ENCODE peak calls at places on chromosomes 5 and 9, in seven cellular contexts. C is spleen, W is GM23338, R is SK-N-SH, U is endothelial cell of umbilical vein, Z is sigmoid colon, J is transverse colon. N is an unnamed sample.
A peak's percentile ranks its signal among the peaks of the same experiment; 100 is the strongest.

GRCh38 chr5:99032234-99033013 is 103.6 kb upstream of the CHD1 start:
- DNase-seq in Z (no peak), W (peak; percentile 80), R (peak; percentile 46), C (no peak), U (peak; percentile 86), J (peak; percentile 72), N (peak; percentile 36)

GRCh38 chr5:32710335-32710858 is 724 bp upstream of the NPR3 start:
- DNase-seq in J (peak; percentile 9), C (no peak), R (peak; percentile 41), U (peak; percentile 24), Z (peak; percentile 72), W (peak; percentile 48), N (no peak)

GRCh38 chr5:95954716-95955115 is 6.9 kb downstream of the ELL2 start:
- DNase-seq in J (no peak), U (no peak), R (no peak), C (no peak), W (no peak), Z (no peak), N (no peak)

GRCh38 chr5:177510567-177511053 is 984 bp upstream of the DOK3 start:
- DNase-seq in J (peak; percentile 51), C (peak; percentile 92), Z (no peak), W (no peak), R (no peak), U (no peak), N (peak; percentile 90)

GRCh38 chr5:52727001-52727400 is 60.7 kb upstream of the ITGA1 start:
- DNase-seq in Z (no peak), R (no peak), W (no peak), C (no peak), U (peak; percentile 24), J (no peak), N (no peak)

GRCh38 chr5:43386960-43387362 is 25.2 kb downstream of the CCL28 start:
- DNase-seq in U (no peak), J (no peak), R (no peak), C (no peak), Z (no peak), W (no peak), N (no peak)

GRCh38 chr9:26437056-26437711 is 455.4 kb downstream of the CAAP1 start:
- DNase-seq in J (no peak), U (no peak), C (no peak), Z (no peak), W (peak; percentile 61), R (no peak), N (no peak)

GRCh38 chr9:69768716-69769115 is 8.9 kb upstream of the PTAR1 start:
- DNase-seq in Z (no peak), J (no peak), C (no peak), R (no peak), U (no peak), W (no peak), N (no peak)

GRCh38 chr9:132356276-132356924 is 1.6 kb upstream of the SETX start:
- DNase-seq in W (peak; percentile 48), U (no peak), J (no peak), C (no peak), R (no peak), Z (no peak), N (no peak)

GRCh38 chr9:132354645-132355355 is at the start of gene SETX:
- DNase-seq in Z (peak; percentile 98), J (peak; percentile 98), C (peak; percentile 99), W (peak; percentile 98), R (peak; percentile 99), U (peak; percentile 97), N (peak; percentile 88)

GRCh38 chr9:132357764-132358163 is 3.0 kb upstream of the SETX start:
- DNase-seq in C (no peak), W (no peak), Z (no peak), U (no peak), R (no peak), J (no peak), N (no peak)
- H3K4me3 ChIP-seq in C (no peak overlapping the region), W (no peak overlapping the region), Z (no peak overlapping the region), U (no peak overlapping the region), R (no peak overlapping the region), J (no peak overlapping the region), N (no peak overlapping the region)

DNA sequence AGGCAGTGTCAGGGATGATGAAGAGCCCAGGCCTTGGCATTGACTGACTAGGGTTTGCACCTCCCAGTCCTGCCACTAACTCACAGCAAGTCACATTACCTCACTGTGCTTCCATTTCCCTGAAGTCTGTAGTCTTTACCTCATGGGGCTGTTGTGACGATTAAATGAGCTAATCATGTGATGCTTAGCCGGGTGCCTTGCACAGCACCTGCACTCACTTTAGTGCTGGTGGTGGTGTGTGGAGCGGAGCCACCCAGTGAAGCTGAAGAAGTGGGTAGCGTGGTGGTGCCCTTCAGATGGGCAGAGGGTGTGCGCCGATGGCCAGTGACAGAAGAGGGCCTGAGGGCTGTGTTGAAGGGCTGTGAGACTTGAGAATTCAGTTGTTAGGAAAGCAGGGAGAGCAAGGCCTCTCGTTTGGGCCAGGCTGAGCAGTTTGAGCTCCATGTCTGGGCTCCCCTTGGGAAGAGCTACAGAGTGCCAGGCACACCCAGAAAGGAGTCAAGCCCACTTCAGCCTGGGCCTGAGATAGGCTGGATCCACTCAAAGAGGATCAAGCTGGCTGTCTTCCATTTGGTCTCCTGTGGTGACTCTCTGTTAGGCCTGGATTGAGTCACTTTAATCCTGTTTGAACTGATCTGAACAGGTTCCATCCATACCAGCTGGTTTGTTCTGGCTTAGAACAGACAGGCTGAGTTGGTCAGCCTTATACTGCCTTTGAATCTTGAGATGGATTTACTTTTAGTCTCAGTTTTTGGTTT is 42.5 kb downstream of the RALGPS1 start:
- DNase-seq in W (peak; percentile 30), R (no peak), Z (no peak), U (no peak), C (no peak), J (no peak), N (no peak)
- TF ChIP-seq POLR2AphosphoS5 in W (no peak), R (no peak), Z (peak; percentile 41), U (no peak), C (no peak), J (peak; percentile 8), N (no peak)

GRCh38 chr5:179550511-179551342 is at the start of gene RUFY1:
- DNase-seq in R (peak; percentile 96), W (peak; percentile 76), U (peak; percentile 85), J (peak; percentile 87), C (peak; percentile 97), Z (peak; percentile 89), N (peak; percentile 80)

GRCh38 chr5:179553006-179553405 is 2.7 kb downstream of the RUFY1 start:
- DNase-seq in J (no peak), C (peak; percentile 63), Z (no peak), W (no peak), U (no peak), R (no peak), N (no peak)

GRCh38 chr5:179553875-179554274 is 3.5 kb downstream of the RUFY1 start:
- DNase-seq in R (no peak), C (peak; percentile 71), Z (no peak), W (no peak), J (no peak), U (peak; percentile 46), N (no peak)

GRCh38 chr5:179554981-179555380 is 4.6 kb downstream of the RUFY1 start:
- DNase-seq in R (no peak), U (no peak), W (no peak), C (peak; percentile 8), Z (no peak), J (no peak), N (no peak)

DNA sequence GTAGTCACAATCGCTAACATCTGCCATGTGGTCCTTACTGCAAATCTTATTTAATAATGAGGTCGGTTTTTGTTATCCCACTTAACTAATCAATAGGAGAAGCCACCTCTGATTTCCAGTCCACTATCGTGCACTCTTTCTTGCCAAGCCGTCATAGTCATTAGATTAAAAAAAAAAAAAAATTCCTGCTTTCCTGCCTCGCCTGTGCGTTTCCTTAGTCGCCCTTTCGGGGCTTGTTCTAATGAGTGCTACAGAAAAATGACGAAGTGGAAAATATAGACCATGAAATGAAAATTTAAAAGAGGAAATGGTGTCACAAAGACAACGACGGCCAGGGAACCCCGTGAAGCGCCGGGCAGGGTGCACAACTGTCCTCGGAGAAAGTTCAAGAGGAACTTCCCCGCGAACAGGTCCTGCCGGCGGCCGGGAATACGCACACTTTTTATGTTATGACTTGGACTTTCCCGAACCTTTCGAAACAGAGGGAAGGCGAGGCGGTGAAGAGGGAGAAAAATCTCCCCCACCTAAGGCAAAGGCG is 312 bp upstream of the RUFY1 start:
- DNase-seq in C (peak; percentile 93), R (peak; percentile 59), J (no peak), Z (no peak), U (peak; percentile 83), W (no peak), N (peak; percentile 28)
- H3K4me3 ChIP-seq in C (peak overlapping the region; percentile 79), R (peak overlapping the region; percentile 71), J (peak overlapping the region; percentile 82), Z (peak overlapping the region; percentile 90), U (peak overlapping the region; percentile 78), W (peak overlapping the region; percentile 99), N (peak overlapping the region; percentile 65)

DNA sequence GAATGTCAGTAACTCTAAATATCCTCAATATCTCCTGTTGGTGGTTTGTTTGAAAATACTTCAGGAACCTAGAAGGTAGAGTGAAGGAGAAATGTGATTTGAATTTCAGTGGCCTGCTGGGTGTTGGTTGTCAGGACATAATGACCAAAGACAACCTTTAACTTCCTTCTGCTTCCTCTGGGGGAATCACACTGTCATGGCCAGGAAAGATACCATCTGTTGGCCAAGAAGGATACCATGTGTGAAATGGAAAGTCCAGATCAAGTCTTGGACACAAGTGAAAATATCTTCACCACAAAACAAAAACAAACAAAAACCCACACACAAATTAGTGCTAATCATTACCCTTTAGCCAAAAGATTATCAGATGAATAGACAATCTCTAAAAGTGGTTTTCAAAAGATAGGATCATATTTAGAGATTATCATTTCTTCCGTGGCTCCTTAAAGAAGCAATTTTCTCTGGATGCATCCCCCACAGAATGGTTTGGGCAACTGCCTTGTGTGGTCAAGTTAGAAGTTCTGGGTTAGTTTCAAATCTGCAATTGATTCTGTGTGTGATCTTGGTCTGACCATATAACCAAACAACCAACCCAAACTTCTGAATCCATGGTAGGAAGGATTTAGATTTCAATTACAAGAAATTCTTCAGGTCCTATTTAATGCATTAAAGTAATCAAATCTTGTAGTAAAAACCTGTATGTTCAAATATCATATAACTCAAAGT is 1.6 kb downstream of the C1QTNF3 start:
- DNase-seq in Z (no peak), R (no peak), U (no peak), W (no peak), J (no peak), C (no peak), N (no peak)
- TF ChIP-seq POLR2AphosphoS5 in Z (no peak), R (no peak), U (no peak), W (no peak), J (no peak), C (no peak), N (no peak)

DNA sequence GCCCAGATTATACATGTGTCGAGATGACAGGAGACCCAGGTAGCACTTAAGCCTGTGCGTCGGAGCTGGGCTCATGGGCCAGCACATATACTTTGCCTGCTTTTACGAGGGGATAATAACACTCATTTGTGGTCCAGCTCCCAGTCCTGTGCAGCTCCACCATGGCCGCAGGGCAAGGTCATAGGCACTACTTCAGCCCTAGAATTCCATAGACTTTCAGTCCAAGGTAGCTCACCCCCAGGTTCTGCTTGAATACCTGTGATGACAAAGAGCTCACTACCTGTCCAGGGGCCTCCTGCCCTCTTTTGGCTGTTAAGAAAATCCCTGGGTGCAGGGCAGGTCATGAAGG is 1.7 kb downstream of the CORO2A start:
- DNase-seq in J (no peak), Z (no peak), W (no peak), U (no peak), R (no peak), C (no peak), N (no peak)
- H3K4me3 ChIP-seq in J (no peak overlapping the region), Z (no peak overlapping the region), W (peak overlapping the region; percentile 86), U (no peak overlapping the region), R (no peak overlapping the region), C (no peak overlapping the region), N (no peak overlapping the region)

GRCh38 chr5:134524219-134524825 is 1.1 kb upstream of the JADE2 start:
- DNase-seq in C (peak; percentile 94), U (peak; percentile 52), W (peak; percentile 97), J (peak; percentile 90), Z (peak; percentile 95), R (peak; percentile 78), N (peak; percentile 67)
- TF ChIP-seq POLR2AphosphoS5 in C (peak; percentile 87), U (no peak), W (peak; percentile 74), J (peak; percentile 86), Z (peak; percentile 91), R (peak; percentile 73), N (no peak)

N was measured in HL-60.